ENCODE peak calls at places on chromosomes 4 and X, in eight cellular contexts. O is lower leg skin; T is T1000; G is NCI-H510A treated with DMSO at 0.1 percent for 48 hours; P is heart left ventricle; K is cardiac muscle cell; M is stimulated activated CD4-positive, alpha-beta T cell treated with anti-CD3 and anti-CD28 coated beads, Interleukin-2, amount 100 ng/mL, for 4 hours; Q is ascending aorta. H is an unnamed sample.
A peak's percentile ranks its signal among the peaks of the same experiment; 100 is the strongest.

GRCh38 chr4:76850010-76850441 is 47.9 kb downstream of the SOWAHB start:
- DNase-seq in G (no peak), T (peak; percentile 54), Q (no peak), K (no peak), M (no peak), P (no peak), O (no peak), H (no peak)

GRCh38 chrX:100731441-100732281 is at the start of gene SYTL4:
- DNase-seq in G (no peak), M (no peak), T (peak; percentile 0), P (peak; percentile 35), O (no peak), K (peak; percentile 28), Q (peak; percentile 67), H (no peak)

GRCh38 chrX:36897690-36898089 is 110.5 kb upstream of the FAM47C start:
- DNase-seq in T (no peak), M (no peak), Q (no peak), P (no peak), G (no peak), K (no peak), O (no peak), H (no peak)

GRCh38 chr4:4735136-4735754 is 124.2 kb upstream of the MSX1 start:
- DNase-seq in T (no peak), M (no peak), G (no peak), K (no peak), P (no peak), O (no peak), Q (no peak), H (no peak)

GRCh38 chr4:992297-993110 is 700 bp downstream of the SLC26A1 start:
- DNase-seq in Q (no peak), M (no peak), O (no peak), K (no peak), T (no peak), G (no peak), P (peak; percentile 23), H (no peak)

GRCh38 chr4:73075832-73076231 is 6.3 kb upstream of the COX18 start:
- DNase-seq in O (no peak), G (no peak), P (no peak), M (no peak), Q (no peak), T (no peak), K (no peak), H (no peak)

GRCh38 chrX:154404625-154405192 is 4.3 kb downstream of the DNASE1L1 start:
- DNase-seq in M (no peak), Q (peak; percentile 62), T (no peak), P (no peak), G (no peak), O (no peak), K (no peak), H (no peak)

GRCh38 chr4:125315571-125316390 is 1.0 kb downstream of the FAT4 start:
- DNase-seq in P (peak; percentile 56), G (peak; percentile 14), O (no peak), T (no peak), Q (peak; percentile 66), K (peak; percentile 88), M (no peak), H (peak; percentile 66)

GRCh38 chr4:123107444-123108252 is 185.3 kb upstream of the NUDT6 start:
- DNase-seq in M (no peak), K (no peak), Q (no peak), O (no peak), G (no peak), T (no peak), P (peak; percentile 20), H (no peak)

GRCh38 chrX:74534569-74535038 is 79.8 kb downstream of the RLIM start:
- DNase-seq in T (no peak), M (no peak), O (no peak), Q (no peak), G (no peak), K (no peak), P (no peak), H (no peak)

H was measured in putamen.